ENCODE peak calls at places on chromosomes 3 and 15, in six cellular contexts. H is upper lobe of left lung; M is RWPE2; N is CD4-positive, CD25-positive, alpha-beta regulatory T cell; Q is BE2C; F is GM23338. Y is an unnamed sample.

GRCh38 chr15:33021806-33022389 is 172.6 kb downstream of the FMN1 start:
- DNase-seq in H (no peak), M (no peak), N (peak; percentile 16), Q (peak; percentile 36), F (peak; percentile 78), Y (no peak)

GRCh38 chr3:134460965-134461364 is 24.8 kb downstream of the ANAPC13 start:
- DNase-seq in H (no peak), M (no peak), N (no peak), Q (no peak), F (no peak), Y (no peak)

GRCh38 chr3:67012564-67012963 is 14.5 kb downstream of the KBTBD8 start:
- DNase-seq in H (no peak), M (no peak), N (no peak), Q (no peak), F (no peak), Y (no peak)

GRCh38 chr3:136954246-136954645 is 3.5 kb upstream of the IL20RB start:
- DNase-seq in H (no peak), M (no peak), N (no peak), Q (no peak), F (no peak), Y (no peak)

GRCh38 chr3:59566481-59566975 is 516.7 kb upstream of the CFAP20DC start:
- DNase-seq in H (no peak), M (no peak), N (no peak), Q (no peak), F (no peak), Y (no peak)

GRCh38 chr3:156668073-156668763 is 6.2 kb upstream of the TIPARP start:
- DNase-seq in H (no peak), M (no peak), N (peak; percentile 81), Q (no peak), F (peak; percentile 23), Y (no peak)

GRCh38 chr15:40317580-40317979 is 5.9 kb upstream of the INAFM2 start:
- DNase-seq in H (no peak), M (no peak), N (no peak), Q (no peak), F (no peak), Y (no peak)

GRCh38 chr15:49137861-49138260 is 17.5 kb downstream of the COPS2 start:
- DNase-seq in H (no peak), M (no peak), N (no peak), Q (no peak), F (no peak), Y (no peak)

GRCh38 chr3:50324351-50325144 is 2.0 kb upstream of the HYAL2 start:
- DNase-seq in H (no peak), M (no peak), N (peak; percentile 64), Q (peak; percentile 81), F (peak; percentile 95), Y (peak; percentile 85)

GRCh38 chr3:194272221-194272620 is 78.9 kb downstream of the CPN2 start:
- DNase-seq in H (peak; percentile 55), M (peak; percentile 47), N (no peak), Q (no peak), F (no peak), Y (no peak)

GRCh38 chr3:14787630-14788029 is 31.1 kb upstream of the FGD5 start:
- DNase-seq in H (no peak), M (peak; percentile 15), N (no peak), Q (no peak), F (no peak), Y (no peak)

GRCh38 chr15:95259513-95259912 is 1028.2 kb downstream of the MCTP2 start:
- DNase-seq in H (no peak), M (no peak), N (peak; percentile 63), Q (peak; percentile 49), F (peak; percentile 87), Y (peak; percentile 31)

GRCh38 chr15:93017521-93017920 is 71.5 kb downstream of the RGMA start:
- DNase-seq in H (no peak), M (no peak), N (no peak), Q (no peak), F (no peak), Y (no peak)

GRCh38 chr3:133943639-133944131 is 48.0 kb upstream of the RAB6B start:
- DNase-seq in H (no peak), M (no peak), N (no peak), Q (peak; percentile 39), F (no peak), Y (no peak)

GRCh38 chr15:78073026-78073425 is 4.5 kb downstream of the TBC1D2B start:
- DNase-seq in H (no peak), M (no peak), N (no peak), Q (no peak), F (no peak), Y (no peak)

GRCh38 chr15:75577401-75578205 is 1.5 kb downstream of the PTPN9 start:
- DNase-seq in H (no peak), M (no peak), N (no peak), Q (no peak), F (peak; percentile 46), Y (no peak)

GRCh38 chr3:64462203-64463120 is 225.3 kb downstream of the ADAMTS9 start:
- DNase-seq in H (no peak), M (no peak), N (no peak), Q (no peak), F (no peak), Y (no peak)

GRCh38 chr3:188211476-188211875 is 57.5 kb downstream of the LPP start:
- DNase-seq in H (no peak), M (no peak), N (no peak), Q (no peak), F (no peak), Y (no peak)

GRCh38 chr3:61559108-61559731 is 2.2 kb upstream of the PTPRG start:
- DNase-seq in H (no peak), M (no peak), N (no peak), Q (no peak), F (no peak), Y (no peak)

GRCh38 chr3:183427206-183428139 is 946 bp downstream of the MCF2L2 start:
- DNase-seq in H (peak; percentile 82), M (no peak), N (no peak), Q (peak; percentile 14), F (peak; percentile 50), Y (no peak)

DNA sequence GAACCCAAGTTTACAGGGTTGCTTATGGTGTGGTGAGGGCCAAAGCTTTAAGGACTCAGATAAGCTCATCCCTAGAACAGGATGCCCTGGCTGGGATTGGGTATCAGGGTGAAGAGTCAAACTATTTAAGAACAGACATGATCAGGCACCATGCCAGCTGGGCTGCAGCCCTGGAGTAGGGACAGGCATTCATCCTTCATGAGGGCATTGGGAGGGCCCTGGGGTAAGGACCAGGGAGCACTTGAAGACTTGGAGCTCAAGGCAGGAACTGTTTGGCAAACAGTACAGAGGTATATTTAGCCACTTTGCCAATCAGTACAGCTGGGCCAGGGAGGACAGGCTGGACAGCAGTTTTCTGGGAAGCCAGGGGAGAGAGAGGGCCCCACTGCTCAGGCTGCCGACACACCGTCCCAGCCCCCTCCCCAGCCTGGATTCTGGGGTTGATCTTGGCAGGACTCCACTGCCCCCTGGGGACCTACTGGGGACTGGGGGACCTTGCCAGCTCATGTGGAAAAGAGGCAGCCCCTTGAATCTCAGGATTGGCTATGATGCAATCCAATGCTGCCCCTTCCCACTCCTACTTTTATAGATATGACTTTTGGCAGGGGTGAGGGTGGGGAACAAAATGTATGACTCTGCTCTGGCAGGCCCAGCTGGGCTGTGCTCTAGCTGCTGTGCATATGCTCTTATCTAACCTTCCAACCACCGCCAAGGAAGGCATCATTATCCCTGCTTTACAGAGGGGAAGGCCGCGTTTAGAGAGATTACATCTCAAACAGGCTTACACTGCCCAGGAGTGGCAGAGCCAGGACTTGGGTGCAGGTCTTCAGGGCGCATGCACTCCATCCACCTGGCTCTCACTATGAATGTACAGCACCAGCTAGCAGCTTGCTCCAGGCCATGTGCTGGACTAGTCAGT is 2.3 kb downstream of the PLA2G4E start:
- DNase-seq in H (no peak), M (peak; percentile 68), N (no peak), Q (peak; percentile 64), F (no peak), Y (peak; percentile 77)
- H3K27me3 ChIP-seq in H (no peaks in the 10 kb centered on the region), M (no peaks in the 10 kb centered on the region), N (no peaks in the 10 kb centered on the region), Q (no peaks in the 10 kb centered on the region), F (no peaks in the 10 kb centered on the region), Y (no peaks in the 10 kb centered on the region)

GRCh38 chr3:57605683-57606082 is 8.5 kb upstream of the ARF4 start:
- DNase-seq in H (no peak), M (no peak), N (no peak), Q (no peak), F (no peak), Y (no peak)
- H3K27me3 ChIP-seq in H (no peaks in the 10 kb centered on the region), M (no peaks in the 10 kb centered on the region), N (no peaks in the 10 kb centered on the region), Q (no peaks in the 10 kb centered on the region), F (no peaks in the 10 kb centered on the region), Y (no peaks in the 10 kb centered on the region)

GRCh38 chr3:72584262-72584661 is 264.0 kb downstream of the SHQ1 start:
- DNase-seq in H (no peak), M (no peak), N (no peak), Q (no peak), F (no peak), Y (no peak)

GRCh38 chr3:72582963-72583362 is 265.3 kb downstream of the SHQ1 start:
- DNase-seq in H (no peak), M (no peak), N (no peak), Q (no peak), F (no peak), Y (no peak)

GRCh38 chr3:72587282-72587681 is 261.0 kb downstream of the SHQ1 start:
- DNase-seq in H (no peak), M (no peak), N (no peak), Q (no peak), F (peak; percentile 55), Y (no peak)

GRCh38 chr3:72590732-72591192 is 257.5 kb downstream of the SHQ1 start:
- DNase-seq in H (peak; percentile 48), M (no peak), N (no peak), Q (no peak), F (peak; percentile 57), Y (no peak)

GRCh38 chr3:72586694-72587093 is 261.6 kb downstream of the SHQ1 start:
- DNase-seq in H (peak; percentile 29), M (no peak), N (no peak), Q (no peak), F (no peak), Y (no peak)
- H3K27me3 ChIP-seq in H (no peaks in the 10 kb centered on the region), M (no peaks in the 10 kb centered on the region), N (no peaks in the 10 kb centered on the region), Q (no peaks in the 10 kb centered on the region), F (no peaks in the 10 kb centered on the region), Y (no peaks in the 10 kb centered on the region)

GRCh38 chr3:71847794-71848193 is 62.8 kb upstream of the PROK2 start:
- DNase-seq in H (no peak), M (no peak), N (no peak), Q (peak; percentile 35), F (no peak), Y (no peak)

GRCh38 chr3:71849674-71850073 is 64.7 kb upstream of the PROK2 start:
- DNase-seq in H (no peak), M (no peak), N (no peak), Q (no peak), F (no peak), Y (no peak)

GRCh38 chr3:71850654-71851053 is 65.7 kb upstream of the PROK2 start:
- DNase-seq in H (no peak), M (no peak), N (no peak), Q (no peak), F (no peak), Y (no peak)

GRCh38 chr3:71854096-71854495 is 69.1 kb upstream of the PROK2 start:
- DNase-seq in H (no peak), M (no peak), N (no peak), Q (no peak), F (no peak), Y (no peak)

DNA sequence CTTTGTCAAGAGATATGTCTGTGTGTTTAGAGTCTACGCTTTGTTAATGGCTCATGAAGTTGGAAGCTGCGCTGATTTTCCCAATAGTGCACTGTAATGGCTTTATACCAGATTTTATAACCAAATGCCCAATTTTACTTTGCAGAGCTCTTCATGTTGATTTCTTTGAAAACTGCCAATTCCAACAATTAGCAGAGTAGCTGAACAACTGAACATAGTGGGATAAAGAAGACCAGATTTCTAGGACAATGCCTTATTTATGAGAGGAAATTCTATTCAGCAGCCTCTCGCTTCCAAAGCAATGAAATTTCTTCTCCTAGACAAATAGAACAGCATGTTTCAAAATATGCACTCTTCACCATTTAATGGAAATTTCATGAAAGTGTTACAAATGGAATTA is 66.9 kb upstream of the PROK2 start:
- DNase-seq in H (no peak), M (no peak), N (no peak), Q (no peak), F (no peak), Y (no peak)
- H3K27me3 ChIP-seq in H (no peaks in the 10 kb centered on the region), M (no peaks in the 10 kb centered on the region), N (peaks cover 2% of the 10 kb centered on the region), Q (no peaks in the 10 kb centered on the region), F (no peaks in the 10 kb centered on the region), Y (no peaks in the 10 kb centered on the region)

Y was measured in psoas muscle.